ENCODE peak calls at places on chromosomes 7 and 10, in four cellular contexts. Z is neural crest cell, F is HFFc6, R is MM.1S. Q is an unnamed sample.

GRCh38 chr7:11935905-11936304 is 103.9 kb upstream of the THSD7A start:
- DNase-seq in Z (no peak), R (no peak), F (no peak), Q (no peak)

GRCh38 chr7:7830122-7830878 is 111.9 kb upstream of the RPA3 start:
- DNase-seq in F (no peak), R (no peak), Z (no peak), Q (no peak)

GRCh38 chr10:24884316-24884715 is 68.1 kb downstream of the PRTFDC1 start:
- DNase-seq in R (no peak), Z (no peak), F (no peak), Q (no peak)

GRCh38 chr7:11345621-11346020 is 371.9 kb downstream of the PHF14 start:
- DNase-seq in R (no peak), Z (no peak), F (no peak), Q (no peak)

GRCh38 chr10:132858121-132859081 is 72.5 kb upstream of the NKX6-2 start:
- DNase-seq in F (no peak), R (no peak), Z (no peak), Q (no peak)

GRCh38 chr7:17556247-17556646 is 257.8 kb downstream of the AHR start:
- DNase-seq in Z (no peak), F (no peak), R (peak; percentile 37), Q (no peak)

GRCh38 chr7:12436126-12436525 is 32.5 kb upstream of the VWDE start:
- DNase-seq in R (no peak), Z (no peak), F (no peak), Q (no peak)

GRCh38 chr7:118696879-118697278 is 472.4 kb downstream of the ANKRD7 start:
- DNase-seq in F (no peak), R (no peak), Z (no peak), Q (no peak)

GRCh38 chr7:41367967-41368882 is 334.7 kb downstream of the INHBA start:
- DNase-seq in F (no peak), Z (no peak), R (no peak), Q (no peak)

GRCh38 chr10:124236818-124237217 is 143.4 kb upstream of the CHST15 start:
- DNase-seq in F (no peak), Z (no peak), R (no peak), Q (no peak)

GRCh38 chr7:106770191-106770590 is 94.9 kb upstream of the PIK3CG start:
- DNase-seq in Z (no peak), F (peak; percentile 94), R (no peak), Q (no peak)

GRCh38 chr7:132485600-132486594 is 90.4 kb downstream of the PLXNA4 start:
- DNase-seq in Z (no peak), F (no peak), R (peak; percentile 36), Q (no peak)

GRCh38 chr7:156732091-156732621 is 91.6 kb downstream of the RNF32 start:
- DNase-seq in R (no peak), Z (no peak), F (peak; percentile 31), Q (no peak)

GRCh38 chr7:100826546-100827329 is 585 bp downstream of the EPHB4 start:
- DNase-seq in R (no peak), Z (no peak), F (no peak), Q (peak; percentile 25)

GRCh38 chr7:72249106-72249505 is 163.0 kb downstream of the CALN1 start:
- DNase-seq in Z (no peak), R (peak; percentile 55), F (no peak), Q (no peak)

GRCh38 chr7:129829677-129830631 is 122.8 kb downstream of the UBE2H start:
- DNase-seq in Z (peak; percentile 53), R (peak; percentile 86), F (peak; percentile 61), Q (peak; percentile 65)

GRCh38 chr7:26759108-26759507 is 105.3 kb downstream of the SKAP2 start:
- DNase-seq in F (no peak), R (no peak), Z (no peak), Q (no peak)

GRCh38 chr7:7208524-7208923 is 26.2 kb downstream of the C1GALT1 start:
- DNase-seq in R (no peak), Z (no peak), F (no peak), Q (no peak)

GRCh38 chr10:61325183-61325582 is 128.0 kb downstream of the TMEM26 start:
- DNase-seq in Z (no peak), R (no peak), F (no peak), Q (no peak)

GRCh38 chr7:83161186-83161585 is 1.5 kb downstream of the PCLO start:
- DNase-seq in F (no peak), Z (no peak), R (peak; percentile 22), Q (no peak)

GRCh38 chr10:78363190-78363589 is 329.5 kb downstream of the RPS24 start:
- DNase-seq in Z (no peak), F (no peak), R (no peak), Q (no peak)

GRCh38 chr7:1056006-1056784 is 11.8 kb downstream of the GPR146 start:
- DNase-seq in Z (no peak), F (no peak), R (no peak), Q (no peak)

GRCh38 chr10:89032141-89032814 is 41.7 kb downstream of the FAS start:
- DNase-seq in R (peak; percentile 39), Z (no peak), F (peak; percentile 53), Q (peak; percentile 29)

GRCh38 chr10:87878664-87879459 is 15.4 kb downstream of the PTEN start:
- DNase-seq in Z (no peak), F (no peak), R (no peak), Q (no peak)

GRCh38 chr10:131520206-131520605 is 208.7 kb upstream of the TCERG1L start:
- DNase-seq in R (no peak), F (no peak), Z (no peak), Q (no peak)

GRCh38 chr10:23834096-23834495 is 374.8 kb upstream of the KIAA1217 start:
- DNase-seq in F (no peak), R (no peak), Z (no peak), Q (no peak)

GRCh38 chr7:40058636-40059035 is 75.8 kb downstream of the MPLKIP start:
- DNase-seq in R (no peak), F (no peak), Z (no peak), Q (no peak)

GRCh38 chr7:128032605-128033235 is 1.5 kb upstream of the LRRC4 start:
- DNase-seq in F (no peak), R (no peak), Z (peak; percentile 33), Q (peak; percentile 43)

GRCh38 chr7:137798073-137798763 is 48.6 kb downstream of the DGKI start:
- DNase-seq in F (no peak), Z (no peak), R (no peak), Q (peak; percentile 28)

GRCh38 chr10:102642553-102643345 is 1.5 kb upstream of the TRIM8 start:
- DNase-seq in R (peak; percentile 54), F (peak; percentile 65), Z (peak; percentile 35), Q (peak; percentile 59)

GRCh38 chr7:56079450-56080185 is 13.1 kb downstream of the PHKG1 start:
- DNase-seq in F (peak; percentile 60), R (no peak), Z (no peak), Q (no peak)

GRCh38 chr10:68604441-68604840 is 44.3 kb downstream of the TET1 start:
- DNase-seq in R (no peak), F (no peak), Z (no peak), Q (no peak)

GRCh38 chr10:5911670-5912069 is 21.6 kb downstream of the FBH1 start:
- DNase-seq in R (no peak), F (no peak), Z (no peak), Q (no peak)

GRCh38 chr7:22672892-22673637 is 53.9 kb upstream of the IL6 start:
- DNase-seq in F (peak; percentile 61), Z (no peak), R (peak; percentile 83), Q (peak; percentile 43)

DNA sequence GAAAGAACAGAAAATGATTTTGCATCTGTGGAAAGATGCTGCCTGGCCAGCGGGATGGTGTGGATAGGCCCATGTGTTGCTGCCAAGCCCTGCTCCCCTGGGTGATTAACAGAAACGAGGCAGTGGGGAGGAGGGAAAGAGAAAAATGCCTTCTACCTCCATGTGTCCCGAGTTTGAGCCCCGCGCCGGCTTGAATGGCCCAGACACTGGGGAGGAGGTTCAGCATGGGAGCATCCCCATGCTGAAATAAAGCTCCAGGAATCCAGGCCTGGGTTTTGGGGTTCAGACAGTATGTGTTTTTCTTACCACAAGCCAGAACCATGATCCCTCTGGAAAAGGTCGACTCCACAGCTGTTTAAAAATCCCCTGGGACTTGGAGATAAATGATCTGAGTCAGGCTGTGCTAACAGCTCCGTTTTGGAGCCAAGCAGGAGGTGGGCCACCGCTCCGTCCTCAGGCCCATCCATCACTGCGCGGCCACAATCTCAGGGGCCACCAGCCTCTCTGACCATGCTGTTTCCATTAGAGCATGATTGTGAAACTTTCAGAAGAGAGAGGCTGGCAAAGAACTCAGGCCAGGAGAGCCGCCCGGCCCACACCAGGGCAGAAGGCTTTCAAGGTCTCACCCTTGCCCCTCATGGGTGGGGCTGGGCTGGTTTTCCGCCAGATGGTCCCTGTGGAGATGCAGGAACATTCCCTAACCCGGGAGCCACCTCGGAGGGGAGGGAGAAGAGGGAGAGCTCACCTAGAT is 299.7 kb downstream of the ZEB1 start:
- DNase-seq in F (no peak), Z (no peak), R (no peak), Q (no peak)
- TF ChIP-seq CTCF in F (no peak), Z (no peak), R (no peak), Q (no peak)

GRCh38 chr10:129531195-129531968 is 64.3 kb downstream of the MGMT start:
- DNase-seq in R (no peak), F (no peak), Z (no peak), Q (no peak)
- TF ChIP-seq CTCF in R (no peak), F (no peak), Z (no peak), Q (no peak)

GRCh38 chr10:11351801-11352200 is 259.6 kb downstream of the USP6NL start:
- DNase-seq in R (no peak), Z (no peak), F (no peak), Q (no peak)

GRCh38 chr10:11357361-11357760 is 254.1 kb downstream of the USP6NL start:
- DNase-seq in F (no peak), Z (no peak), R (no peak), Q (no peak)

GRCh38 chr10:11355625-11356024 is 255.8 kb downstream of the USP6NL start:
- DNase-seq in R (no peak), F (no peak), Z (no peak), Q (no peak)

GRCh38 chr10:11354823-11355222 is 256.6 kb downstream of the USP6NL start:
- DNase-seq in F (no peak), R (no peak), Z (no peak), Q (no peak)

GRCh38 chr10:11353229-11353896 is 258.1 kb downstream of the USP6NL start:
- DNase-seq in F (no peak), Z (no peak), R (no peak), Q (no peak)
- TF ChIP-seq CTCF in F (no peak), Z (no peak), R (no peak), Q (no peak)

GRCh38 chr10:85105614-85106013 is 777.2 kb downstream of the CCSER2 start:
- DNase-seq in R (no peak), F (no peak), Z (peak; percentile 6), Q (no peak)
- TF ChIP-seq CTCF in R (no peak), F (no peak), Z (peak; percentile 45), Q (no peak)

GRCh38 chr10:20853276-20853675 is 43.8 kb downstream of the NEBL start:
- DNase-seq in F (no peak), Z (no peak), R (no peak), Q (no peak)
- TF ChIP-seq CTCF in F (no peak), Z (no peak), R (no peak), Q (no peak)